ENCODE peak calls at places on chromosomes 4 and X, in six cellular contexts. D is activated CD4-positive, alpha-beta T cell treated with anti-CD3 and anti-CD28 coated beads for 24 hours; G is MM.1S; P is globus pallidus; U is HCT116; T is RKO. C is an unnamed sample.

GRCh38 chr4:110633358-110634319 is 10.8 kb upstream of the PITX2 start:
- DNase-seq in D (no peak), G (no peak), P (no peak), U (no peak), T (no peak), C (no peak)

GRCh38 chr4:77358315-77358928 is 201.4 kb downstream of the CCNG2 start:
- DNase-seq in D (no peak), G (peak), P (peak), U (peak), T (peak), C (no peak)

GRCh38 chr4:173413043-173413442 is 14.1 kb upstream of the SCRG1 start:
- DNase-seq in D (no peak), G (no peak), P (no peak), U (no peak), T (no peak), C (no peak)

GRCh38 chr4:73853246-73853704 is at the start of gene PF4V1:
- DNase-seq in D (no peak), G (no peak), P (no peak), U (no peak), T (no peak), C (no peak)

GRCh38 chr4:56768772-56769171 is 52.7 kb downstream of the SPINK2 start:
- DNase-seq in D (no peak), G (no peak), P (no peak), U (no peak), T (no peak), C (no peak)

GRCh38 chrX:1767026-1767425 is 152.2 kb downstream of the ASMT start:
- DNase-seq in D (no peak), G (no peak), P (no peak), U (no peak), T (no peak), C (no peak)

GRCh38 chr4:189511581-189511980 is 429.1 kb upstream of the FRG1 start:
- DNase-seq in D (no peak), G (no peak), P (no peak), U (no peak), T (no peak), C (no peak)

GRCh38 chr4:85783483-85783882 is 308.5 kb downstream of the ARHGAP24 start:
- DNase-seq in D (no peak), G (no peak), P (no peak), U (no peak), T (peak), C (no peak)

GRCh38 chr4:3469386-3470243 is 6.5 kb downstream of the DOK7 start:
- DNase-seq in D (no peak), G (no peak), P (no peak), U (no peak), T (no peak), C (no peak)

C was measured in DMS79 treated with DMSO at 0.1 percent for 48 hours.